ENCODE peak calls at places on chromosomes 4 and X, in seven cellular contexts. M, R, K, W, B, T and Z are unnamed samples.

GRCh38 chr4:164828945-164829344 is 48.0 kb upstream of the APELA start:
- DNase-seq in R (no peak), T (no peak), K (no peak), W (no peak), B (no peak), M (no peak), Z (no peak)

GRCh38 chr4:91826186-91826585 is 477.6 kb upstream of the GRID2 start:
- DNase-seq in W (no peak), M (no peak), T (no peak), B (no peak), R (peak), K (no peak), Z (no peak)

GRCh38 chrX:124113799-124114600 is 152.5 kb downstream of the STAG2 start:
- DNase-seq in M (no peak), W (no peak), B (no peak), K (no peak), T (no peak), R (no peak), Z (no peak)

GRCh38 chr4:185265942-185266341 is 56.5 kb downstream of the SNX25 start:
- DNase-seq in R (peak), T (peak), M (peak), B (no peak), K (no peak), W (peak), Z (no peak)

GRCh38 chrX:41728125-41728524 is 4.1 kb downstream of the GPR82 start:
- DNase-seq in W (no peak), K (no peak), R (no peak), T (no peak), B (no peak), M (no peak), Z (no peak)

GRCh38 chrX:141405486-141405877 is 163.2 kb upstream of the SPANXC start:
- DNase-seq in R (no peak), M (peak), B (no peak), W (peak), K (no peak), T (peak), Z (no peak)

GRCh38 chr4:158810487-158811215 is 41.8 kb downstream of the FNIP2 start:
- DNase-seq in K (peak), M (peak), T (peak), B (no peak), R (no peak), W (peak), Z (no peak)

GRCh38 chr4:138390286-138390685 is 148.1 kb upstream of the SLC7A11 start:
- DNase-seq in M (no peak), K (no peak), W (peak), B (no peak), T (peak), R (no peak), Z (no peak)

GRCh38 chr4:48194986-48195773 is 61.1 kb upstream of the TXK start:
- DNase-seq in R (no peak), K (no peak), M (peak), T (no peak), B (no peak), W (peak), Z (no peak)

GRCh38 chr4:26885912-26886274 is 25.3 kb downstream of the STIM2 start:
- DNase-seq in B (peak), M (no peak), R (no peak), T (no peak), W (no peak), K (no peak), Z (no peak)
- H3K4me3 ChIP-seq in B (peak), M (no peak), R (no peak), T (no peak), W (no peak), K (no peak), Z (no peak)

GRCh38 chr4:705278-706082 is at the start of gene PCGF3:
- DNase-seq in R (peak), T (peak), K (peak), B (peak), W (peak), M (peak), Z (no peak)

GRCh38 chr4:706834-707598 is 1.4 kb downstream of the PCGF3 start:
- DNase-seq in T (peak), W (no peak), M (no peak), B (no peak), R (no peak), K (no peak), Z (no peak)

GRCh38 chr4:703336-704197 is 2.1 kb upstream of the PCGF3 start:
- DNase-seq in B (no peak), W (no peak), M (no peak), K (no peak), R (no peak), T (no peak), Z (no peak)

GRCh38 chr4:704198-704891 is 1.3 kb upstream of the PCGF3 start:
- DNase-seq in W (no peak), R (no peak), K (no peak), M (no peak), T (no peak), B (no peak), Z (no peak)

GRCh38 chr4:704971-705277 is 708 bp upstream of the PCGF3 start:
- DNase-seq in M (no peak), B (no peak), R (no peak), K (no peak), W (no peak), T (no peak), Z (no peak)
- H3K4me3 ChIP-seq in M (no peak), B (peak), R (no peak), K (peak), W (peak), T (peak), Z (peak)

DNA sequence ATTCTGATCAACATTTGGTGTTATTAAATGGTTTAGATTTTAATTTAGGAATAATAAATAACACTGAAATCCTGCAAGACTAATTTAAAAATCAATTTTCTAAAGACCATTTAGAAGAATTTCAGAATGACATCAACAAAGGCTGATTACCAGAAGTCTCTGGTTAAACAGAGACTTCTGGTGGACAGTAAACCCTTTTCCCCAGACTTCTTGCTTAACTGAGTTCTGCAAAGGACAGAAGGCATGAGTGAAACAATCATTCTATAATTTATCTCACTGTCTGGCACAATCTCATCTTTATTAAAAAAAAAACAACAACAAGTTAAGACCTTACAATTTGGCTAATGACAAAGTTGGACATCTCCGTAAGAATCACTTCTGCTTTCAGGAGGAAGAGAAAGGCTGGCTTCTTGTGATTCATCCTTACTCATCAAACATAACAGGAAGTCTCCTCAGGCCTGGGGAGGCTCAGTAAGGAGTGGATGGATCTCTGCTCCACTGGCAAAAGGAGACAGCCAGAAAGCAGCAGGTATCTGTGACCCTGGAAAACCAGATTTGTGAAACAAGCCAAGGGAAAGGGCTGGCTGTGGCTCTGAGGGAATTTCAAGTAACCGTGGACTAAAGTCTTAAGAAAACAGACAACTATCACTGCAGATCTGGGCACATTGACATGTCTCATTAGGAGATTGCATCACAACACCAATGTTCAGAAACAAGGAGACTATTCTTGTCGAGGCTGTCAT is 908 bp upstream of the TLR6 start:
- DNase-seq in M (no peak), T (peak), K (peak), W (peak), R (peak), B (no peak), Z (no peak)
- H3K4me3 ChIP-seq in M (peak), T (peak), K (no peak), W (peak), R (no peak), B (no peak), Z (no peak)

GRCh38 chrX:66638591-66639500 is at the start of gene EDA2R:
- DNase-seq in T (peak), B (no peak), M (peak), W (peak), K (no peak), R (peak), Z (no peak)
- H3K4me3 ChIP-seq in T (peak), B (peak), M (peak), W (peak), K (peak), R (peak), Z (no peak)

DNA sequence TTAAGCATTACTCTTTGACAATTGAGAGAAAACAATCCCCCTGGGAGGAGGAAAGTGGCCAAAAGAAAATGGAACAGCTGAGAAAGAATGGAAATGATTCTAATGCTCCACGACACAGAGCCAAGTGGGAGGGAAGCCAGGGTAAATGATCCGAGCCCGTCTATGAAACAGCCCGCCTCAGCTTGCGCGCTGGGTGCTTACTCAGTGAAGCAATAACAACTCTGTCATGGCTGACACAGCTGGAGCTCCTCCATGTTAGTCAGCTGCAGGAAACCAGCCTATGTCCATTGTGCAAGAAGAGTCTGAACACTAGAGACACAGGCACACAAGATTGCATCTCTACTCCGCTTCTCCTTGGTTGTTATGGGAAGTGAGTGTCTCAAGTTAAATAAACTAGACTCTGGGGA is 19.3 kb downstream of the NOA1 start:
- DNase-seq in W (peak), R (no peak), M (no peak), K (peak), B (no peak), T (peak), Z (peak)
- H3K4me3 ChIP-seq in W (peak), R (no peak), M (no peak), K (no peak), B (no peak), T (peak), Z (peak)

DNA sequence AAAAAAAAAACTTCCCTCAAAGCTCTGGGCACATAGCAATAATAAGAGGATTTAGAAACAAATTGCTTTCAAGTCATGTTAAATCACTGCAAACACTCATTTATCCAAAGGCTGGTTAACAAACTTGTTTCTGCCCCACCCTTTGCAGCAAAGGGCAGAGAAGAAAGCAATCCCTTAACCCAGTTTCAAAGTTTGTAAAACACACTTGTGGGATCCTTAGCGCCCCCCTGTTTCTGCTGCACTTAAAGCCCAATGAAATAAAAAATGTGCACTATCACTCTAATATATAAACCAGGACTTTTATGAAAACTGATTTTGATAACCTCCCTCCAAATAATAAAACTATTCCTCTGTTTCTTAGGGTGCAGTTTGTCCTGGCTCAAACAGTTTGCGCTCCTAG is 3.3 kb upstream of the PCDH10 start:
- DNase-seq in M (no peak), B (no peak), R (no peak), W (no peak), K (no peak), T (no peak), Z (no peak)
- H3K4me3 ChIP-seq in M (no peak), B (no peak), R (no peak), W (no peak), K (no peak), T (no peak), Z (no peak)

GRCh38 chr4:52983563-52984303 is 121.6 kb downstream of the RASL11B start:
- DNase-seq in R (peak), K (no peak), T (peak), W (peak), M (peak), B (no peak), Z (peak)
- H3K4me3 ChIP-seq in R (no peak), K (no peak), T (no peak), W (no peak), M (no peak), B (no peak), Z (no peak)

GRCh38 chr4:81652069-81652478 is 180.4 kb upstream of the RASGEF1B start:
- DNase-seq in M (no peak), W (no peak), R (no peak), T (no peak), B (no peak), K (no peak), Z (no peak)

GRCh38 chr4:81648576-81649272 is 177.0 kb upstream of the RASGEF1B start:
- DNase-seq in R (no peak), B (no peak), K (no peak), T (no peak), W (no peak), M (no peak), Z (no peak)

GRCh38 chr4:81651500-81651899 is 179.8 kb upstream of the RASGEF1B start:
- DNase-seq in K (no peak), B (no peak), T (peak), M (no peak), R (peak), W (peak), Z (no peak)

GRCh38 chr4:81650871-81651270 is 179.2 kb upstream of the RASGEF1B start:
- DNase-seq in R (peak), W (no peak), K (no peak), M (no peak), T (no peak), B (no peak), Z (no peak)

DNA sequence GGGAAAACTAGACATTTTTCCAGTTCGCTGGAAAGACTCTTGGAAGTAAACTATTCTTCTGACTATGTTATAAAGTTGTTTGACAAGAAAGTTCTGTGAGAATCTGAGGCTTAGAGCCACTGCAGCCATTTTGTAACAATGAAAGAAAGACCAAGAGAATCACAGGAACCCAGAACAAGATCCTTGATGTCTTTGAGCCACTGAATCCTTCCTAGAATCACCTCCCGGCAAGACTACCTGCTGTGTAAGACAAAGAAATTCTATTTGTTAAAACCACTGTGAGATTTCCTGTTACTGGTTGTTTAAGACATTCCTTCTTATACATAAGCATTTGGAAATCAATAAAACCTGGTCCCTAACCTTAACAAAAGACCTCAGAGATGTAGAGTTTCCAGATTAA is 175.7 kb upstream of the RASGEF1B start:
- DNase-seq in R (peak), W (no peak), K (no peak), T (no peak), M (no peak), B (no peak), Z (no peak)
- H3K4me3 ChIP-seq in R (no peak), W (no peak), K (no peak), T (no peak), M (no peak), B (no peak), Z (no peak)